ENCODE peak calls at places on chromosomes 7 and 10, in five cellular contexts. Y, M, J, C and R are unnamed samples.

GRCh38 chr7:19224951-19225350 is 79.7 kb upstream of the FERD3L start:
- DNase-seq in Y (no peak), M (no peak), J (no peak), C (no peak), R (peak)

GRCh38 chr7:11130012-11130411 is 156.3 kb downstream of the PHF14 start:
- DNase-seq in Y (no peak), M (no peak), J (no peak), C (peak), R (peak)

GRCh38 chr7:24930856-24931255 is 49.1 kb downstream of the OSBPL3 start:
- DNase-seq in Y (no peak), M (no peak), J (no peak), C (no peak), R (no peak)

GRCh38 chr7:33905389-33906032 is at the start of gene BMPER:
- DNase-seq in Y (no peak), M (peak), J (peak), C (peak), R (peak)

GRCh38 chr7:116540743-116541142 is 15.9 kb downstream of the CAV1 start:
- DNase-seq in Y (no peak), M (no peak), J (no peak), C (no peak), R (no peak)

GRCh38 chr10:34716958-34717357 is 98.1 kb downstream of the PARD3 start:
- DNase-seq in Y (no peak), M (no peak), J (no peak), C (no peak), R (no peak)

GRCh38 chr10:11149499-11149898 is 131.8 kb downstream of the CELF2 start:
- DNase-seq in Y (no peak), M (no peak), J (no peak), C (no peak), R (no peak)

GRCh38 chr10:78986419-78986818 is 82.3 kb upstream of the ZMIZ1 start:
- DNase-seq in Y (peak), M (no peak), J (no peak), C (peak), R (no peak)

GRCh38 chr7:136869006-136869961 is 832 bp downstream of the CHRM2 start:
- DNase-seq in Y (no peak), M (no peak), J (peak), C (no peak), R (peak)

GRCh38 chr7:140673770-140674155 is 1.0 kb downstream of the ADCK2 start:
- DNase-seq in Y (no peak), M (no peak), J (no peak), C (no peak), R (no peak)

GRCh38 chr7:17741426-17741825 is 198.9 kb downstream of the SNX13 start:
- DNase-seq in Y (no peak), M (no peak), J (no peak), C (no peak), R (no peak)

GRCh38 chr10:51759896-51760534 is 60.6 kb upstream of the CSTF2T start:
- DNase-seq in Y (peak), M (no peak), J (no peak), C (no peak), R (no peak)

GRCh38 chr7:140655511-140656408 is 15.1 kb upstream of the DENND2A start:
- DNase-seq in Y (no peak), M (no peak), J (no peak), C (no peak), R (no peak)

GRCh38 chr10:109277456-109277855 is 645.9 kb downstream of the XPNPEP1 start:
- DNase-seq in Y (no peak), M (no peak), J (no peak), C (peak), R (no peak)

GRCh38 chr7:155208681-155209477 is 88.8 kb upstream of the INSIG1 start:
- DNase-seq in Y (peak), M (no peak), J (no peak), C (peak), R (peak)

GRCh38 chr7:80379034-80379433 is 132.8 kb downstream of the GNAT3 start:
- DNase-seq in Y (peak), M (no peak), J (no peak), C (peak), R (peak)

GRCh38 chr7:128231021-128231420 is 10.1 kb upstream of the LEP start:
- DNase-seq in Y (no peak), M (no peak), J (no peak), C (no peak), R (no peak)

DNA sequence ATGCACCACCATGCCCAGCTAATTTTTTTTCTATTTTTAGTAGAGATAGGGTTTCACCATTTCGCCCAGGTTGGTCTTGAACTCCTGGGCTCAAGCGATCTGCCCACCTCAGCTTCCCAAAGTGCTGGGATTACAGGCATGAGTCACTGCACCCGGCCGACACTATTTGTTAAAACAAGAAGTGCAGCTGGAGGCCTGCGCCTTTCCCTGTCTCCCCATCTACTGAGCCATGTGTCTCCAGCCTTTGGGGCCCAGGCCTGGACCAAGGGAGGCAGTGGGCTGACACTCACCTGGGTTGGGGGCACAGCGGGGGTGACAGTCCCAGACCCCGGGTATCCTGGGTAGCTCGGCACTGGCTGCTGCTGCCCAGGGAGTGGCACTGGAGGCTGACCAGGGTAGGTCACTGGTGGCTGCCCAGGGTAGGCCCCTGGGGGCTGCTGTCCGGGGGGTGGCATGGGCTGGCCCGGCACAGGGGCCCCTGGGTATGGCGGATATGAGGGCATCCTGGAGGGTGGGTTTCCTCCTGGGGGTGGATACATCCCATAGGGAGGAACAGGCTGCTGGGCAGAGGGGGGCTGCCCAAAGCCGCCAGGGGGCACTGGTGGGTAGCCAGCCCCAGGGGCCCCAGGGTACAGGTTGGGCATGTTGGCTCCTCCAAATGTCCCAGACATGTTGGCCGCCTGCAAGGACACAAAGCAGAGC is 36.3 kb downstream of the PLAC9 start:
- DNase-seq in Y (no peak), M (no peak), J (peak), C (no peak), R (no peak)
- TF ChIP-seq CTCF in Y (peak), M (peak), J (peak), C (peak), R (no peak)

DNA sequence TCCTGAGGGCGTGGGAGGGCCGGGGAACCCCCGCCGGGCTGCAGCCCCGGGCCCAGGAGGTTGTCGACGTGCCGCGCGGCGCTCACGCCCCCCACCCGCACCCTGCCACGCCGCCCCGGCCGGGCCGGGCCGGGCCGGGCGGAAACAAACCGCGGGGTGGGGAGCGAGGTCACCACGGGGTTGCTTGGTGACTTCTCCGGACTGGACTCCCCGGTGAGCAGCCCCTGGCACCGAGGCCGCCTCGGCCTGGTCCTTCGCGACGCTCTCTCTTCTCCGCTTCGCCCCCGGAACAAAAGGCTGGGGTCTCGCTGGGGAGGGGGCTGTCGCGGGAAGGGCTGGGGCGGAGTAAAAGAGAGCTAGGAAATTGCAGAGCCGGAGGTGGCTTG is 478 bp downstream of the WIPF3 start:
- DNase-seq in Y (no peak), M (no peak), J (peak), C (no peak), R (no peak)
- TF ChIP-seq CTCF in Y (no peak), M (no peak), J (no peak), C (no peak), R (no peak)

DNA sequence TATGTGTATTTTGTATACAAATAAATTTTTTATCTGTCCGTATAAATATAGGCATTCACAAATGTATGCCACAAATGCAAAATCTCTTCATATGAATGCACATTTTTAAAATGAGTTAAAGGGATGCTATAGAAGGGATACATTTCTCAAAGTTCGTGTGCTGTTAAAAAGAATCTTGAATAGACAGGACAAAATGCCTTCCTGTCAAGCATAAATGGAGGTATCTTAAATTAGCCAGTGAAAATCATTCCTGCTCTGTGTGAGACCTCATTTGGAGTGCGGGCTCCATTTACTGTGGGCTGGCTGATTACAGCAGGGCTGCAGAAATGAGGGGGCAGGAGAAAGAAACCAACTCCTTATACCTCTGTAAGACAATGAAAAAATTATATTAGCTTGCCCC is 137.5 kb upstream of the PFKP start:
- DNase-seq in Y (no peak), M (no peak), J (peak), C (no peak), R (no peak)
- TF ChIP-seq CTCF in Y (no peak), M (no peak), J (no peak), C (no peak), R (no peak)

GRCh38 chr7:149764481-149765398 is 8.6 kb downstream of the ZNF467 start:
- DNase-seq in Y (no peak), M (peak), J (peak), C (no peak), R (no peak)
- TF ChIP-seq CTCF in Y (no peak), M (peak), J (peak), C (no peak), R (no peak)

GRCh38 chr7:105396566-105396965 is 7.8 kb upstream of the SRPK2 start:
- DNase-seq in Y (no peak), M (no peak), J (no peak), C (no peak), R (no peak)

GRCh38 chr7:105402221-105403095 is 13.7 kb upstream of the SRPK2 start:
- DNase-seq in Y (peak), M (no peak), J (no peak), C (no peak), R (no peak)

GRCh38 chr7:105403128-105403527 is 14.4 kb upstream of the SRPK2 start:
- DNase-seq in Y (no peak), M (no peak), J (no peak), C (no peak), R (no peak)

GRCh38 chr7:105399043-105399725 is 10.5 kb upstream of the SRPK2 start:
- DNase-seq in Y (peak), M (no peak), J (no peak), C (peak), R (peak)
- TF ChIP-seq CTCF in Y (peak), M (peak), J (peak), C (peak), R (peak)

GRCh38 chr7:1794888-1795542 is 124.9 kb downstream of the ELFN1 start:
- DNase-seq in Y (no peak), M (no peak), J (no peak), C (no peak), R (peak)
- TF ChIP-seq CTCF in Y (peak), M (peak), J (peak), C (no peak), R (peak)

GRCh38 chr7:135662373-135663114 is at the start of gene STMP1:
- DNase-seq in Y (peak), M (peak), J (peak), C (peak), R (peak)
- TF ChIP-seq CTCF in Y (peak), M (peak), J (peak), C (peak), R (peak)